ENCODE peak calls at places on chromosome 14, in five cellular contexts. H, C, D, L and Q are unnamed samples.

GRCh38 chr14:68978550-68978911 is 571 bp downstream of the ACTN1 start:
- DNase-seq in H (peak; percentile 51), C (no peak), D (peak; percentile 55), L (peak; percentile 70), Q (no peak)

GRCh38 chr14:67539116-67539515 is 6.0 kb downstream of the PLEKHH1 start:
- DNase-seq in H (no peak), C (no peak), D (no peak), L (no peak), Q (no peak)

GRCh38 chr14:97705976-97706375 is 908.8 kb downstream of the VRK1 start:
- DNase-seq in H (no peak), C (no peak), D (no peak), L (no peak), Q (no peak)

GRCh38 chr14:97416550-97416949 is 619.4 kb downstream of the VRK1 start:
- DNase-seq in H (no peak), C (no peak), D (no peak), L (no peak), Q (no peak)

GRCh38 chr14:88604213-88604612 is 41.4 kb downstream of the ZC3H14 start:
- DNase-seq in H (no peak), C (no peak), D (no peak), L (no peak), Q (no peak)

GRCh38 chr14:99245541-99246511 is 26.2 kb downstream of the BCL11B start:
- DNase-seq in H (no peak), C (no peak), D (no peak), L (no peak), Q (no peak)

GRCh38 chr14:96176811-96177211 is 27.8 kb upstream of the BDKRB2 start:
- DNase-seq in H (peak; percentile 70), C (no peak), D (peak; percentile 99), L (peak; percentile 29), Q (peak; percentile 91)

GRCh38 chr14:53621433-53621832 is 335.2 kb downstream of the BMP4 start:
- DNase-seq in H (no peak), C (no peak), D (no peak), L (no peak), Q (no peak)

GRCh38 chr14:69637503-69638030 is 26.2 kb downstream of the SUSD6 start:
- DNase-seq in H (no peak), C (peak; percentile 90), D (no peak), L (peak; percentile 41), Q (no peak)

GRCh38 chr14:90154110-90154509 is 92.3 kb downstream of the KCNK13 start:
- DNase-seq in H (no peak), C (no peak), D (no peak), L (no peak), Q (no peak)

GRCh38 chr14:61226015-61226654 is 55.0 kb downstream of the TMEM30B start:
- DNase-seq in H (peak; percentile 95), C (no peak), D (peak; percentile 80), L (no peak), Q (no peak)

GRCh38 chr14:105074601-105075053 is 9.4 kb upstream of the GPR132 start:
- DNase-seq in H (no peak), C (peak; percentile 49), D (no peak), L (no peak), Q (no peak)
- H3K4me3 ChIP-seq in H (no peak overlapping the region), C (no peak overlapping the region), D (no peak overlapping the region), L (peak overlapping the region; percentile 6), Q (no peak overlapping the region)

DNA sequence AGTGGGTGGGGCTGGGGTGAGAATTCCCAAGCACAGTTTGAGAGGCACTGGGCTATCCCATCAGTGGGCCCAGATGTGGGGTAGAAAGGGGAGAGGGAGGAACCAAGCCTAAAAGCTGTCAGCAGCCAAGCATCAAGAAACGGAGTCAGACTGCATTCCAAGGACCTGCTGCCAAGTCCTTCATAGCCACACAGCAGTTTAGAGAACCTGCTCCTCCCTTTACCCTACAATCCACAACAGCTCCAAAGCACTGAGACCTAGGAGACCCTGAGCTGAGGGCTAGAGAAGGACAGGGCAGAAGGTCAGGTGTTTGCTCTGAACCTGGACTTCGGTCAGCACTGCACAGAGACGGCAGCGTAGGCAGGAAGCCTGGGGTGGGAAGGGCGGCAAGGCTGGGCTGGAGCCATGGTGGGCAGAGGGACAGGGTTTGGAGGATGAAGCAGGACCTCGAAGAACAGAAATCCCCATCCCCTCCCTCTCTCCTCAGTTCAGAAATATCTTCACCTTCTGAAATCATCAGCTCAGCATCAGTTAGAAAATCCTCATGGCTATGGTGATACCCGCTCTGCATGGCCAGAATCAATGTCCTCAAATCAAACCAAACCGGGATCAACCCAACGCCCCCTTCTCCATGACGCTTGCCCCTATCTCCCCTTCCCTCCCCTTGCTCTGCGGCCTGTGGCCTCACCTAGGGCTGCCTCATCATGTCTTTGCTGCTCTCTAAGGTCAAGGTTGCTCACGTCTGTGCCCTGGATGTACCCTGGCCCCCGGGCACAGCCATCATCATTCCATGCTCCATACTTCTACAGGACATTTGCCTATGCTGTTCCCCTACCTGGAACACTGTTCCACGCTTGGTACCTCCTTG is 12.9 kb upstream of the SERPINA4 start:
- DNase-seq in H (no peak), C (peak; percentile 23), D (no peak), L (no peak), Q (peak; percentile 55)
- TF ChIP-seq CTCF in H (no peak), C (no peak), D (no peak), L (no peak), Q (no peak)

GRCh38 chr14:101819251-101819990 is 57.9 kb downstream of the PPP2R5C start:
- DNase-seq in H (no peak), C (no peak), D (no peak), L (no peak), Q (no peak)

GRCh38 chr14:101821528-101821927 is 60.0 kb downstream of the PPP2R5C start:
- DNase-seq in H (no peak), C (no peak), D (no peak), L (no peak), Q (no peak)

GRCh38 chr14:101823081-101823480 is 61.6 kb downstream of the PPP2R5C start:
- DNase-seq in H (no peak), C (no peak), D (no peak), L (no peak), Q (no peak)

GRCh38 chr14:101817511-101818001 is 56.0 kb downstream of the PPP2R5C start:
- DNase-seq in H (no peak), C (no peak), D (no peak), L (no peak), Q (no peak)

GRCh38 chr14:101820283-101820798 is 58.8 kb downstream of the PPP2R5C start:
- DNase-seq in H (no peak), C (no peak), D (no peak), L (no peak), Q (no peak)
- H3K4me3 ChIP-seq in H (no peak overlapping the region), C (peak overlapping the region; percentile 4), D (no peak overlapping the region), L (no peak overlapping the region), Q (no peak overlapping the region)

GRCh38 chr14:76917759-76918175 is 91.6 kb downstream of the LRRC74A start:
- DNase-seq in H (peak; percentile 21), C (no peak), D (peak; percentile 22), L (peak; percentile 76), Q (peak; percentile 11)

GRCh38 chr14:76918176-76918750 is 92.1 kb downstream of the LRRC74A start:
- DNase-seq in H (peak; percentile 96), C (no peak), D (peak; percentile 96), L (peak; percentile 66), Q (peak; percentile 95)

GRCh38 chr14:76919431-76919810 is 93.2 kb downstream of the LRRC74A start:
- DNase-seq in H (peak; percentile 46), C (no peak), D (no peak), L (no peak), Q (no peak)

GRCh38 chr14:76919811-76920571 is 93.8 kb downstream of the LRRC74A start:
- DNase-seq in H (peak; percentile 91), C (no peak), D (peak; percentile 87), L (peak; percentile 51), Q (peak; percentile 75)

GRCh38 chr14:76918751-76919421 is 92.7 kb downstream of the LRRC74A start:
- DNase-seq in H (peak; percentile 99), C (peak; percentile 86), D (peak; percentile 99), L (peak; percentile 94), Q (peak; percentile 100)
- TF ChIP-seq CTCF in H (no peak), C (no peak), D (peak; percentile 27), L (no peak), Q (peak; percentile 18)

GRCh38 chr14:75047506-75047905 is 3.8 kb downstream of the MLH3 start:
- DNase-seq in H (no peak), C (no peak), D (peak; percentile 45), L (no peak), Q (no peak)

GRCh38 chr14:75046899-75047298 is 4.4 kb downstream of the MLH3 start:
- DNase-seq in H (no peak), C (no peak), D (peak; percentile 19), L (no peak), Q (no peak)

GRCh38 chr14:75049136-75049535 is 2.1 kb downstream of the MLH3 start:
- DNase-seq in H (no peak), C (no peak), D (no peak), L (no peak), Q (no peak)

GRCh38 chr14:75049731-75050201 is 1.5 kb downstream of the MLH3 start:
- DNase-seq in H (no peak), C (no peak), D (peak; percentile 95), L (no peak), Q (peak; percentile 24)

DNA sequence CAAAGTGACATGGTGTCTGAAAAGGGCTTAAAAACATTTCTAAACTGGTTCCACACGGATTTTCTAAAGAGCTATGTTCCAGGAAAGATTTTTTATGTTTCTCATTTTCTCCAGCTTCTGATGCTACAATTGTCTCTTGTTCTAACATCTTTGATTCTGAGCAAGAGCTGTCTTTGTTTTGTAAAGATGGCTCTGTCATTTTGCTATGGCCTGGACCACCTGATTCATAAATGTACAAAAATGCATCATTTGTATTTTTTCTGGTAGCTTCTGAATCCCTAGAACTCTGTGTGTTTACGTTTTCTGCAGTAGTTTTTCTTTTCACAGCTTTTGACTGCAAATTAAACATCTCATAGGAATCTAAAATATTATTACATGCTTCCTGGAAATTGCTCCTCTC is 3.2 kb downstream of the MLH3 start:
- DNase-seq in H (no peak), C (no peak), D (no peak), L (no peak), Q (no peak)
- H3K4me3 ChIP-seq in H (no peak overlapping the region), C (no peak overlapping the region), D (no peak overlapping the region), L (no peak overlapping the region), Q (no peak overlapping the region)

GRCh38 chr14:47332939-47333338 is 342.5 kb downstream of the MDGA2 start:
- DNase-seq in H (no peak), C (no peak), D (no peak), L (no peak), Q (no peak)
- TF ChIP-seq CTCF in H (no peak), C (no peak), D (no peak), L (no peak), Q (no peak)

GRCh38 chr14:91244501-91244901 is at the start of gene GPR68:
- DNase-seq in H (peak; percentile 76), C (no peak), D (peak; percentile 84), L (peak; percentile 53), Q (peak; percentile 81)

GRCh38 chr14:91245029-91245428 is 525 bp upstream of the GPR68 start:
- DNase-seq in H (no peak), C (no peak), D (no peak), L (no peak), Q (no peak)

GRCh38 chr14:91242635-91243034 is 1.9 kb downstream of the GPR68 start:
- DNase-seq in H (no peak), C (no peak), D (no peak), L (no peak), Q (no peak)

GRCh38 chr14:91241848-91242247 is 2.7 kb downstream of the GPR68 start:
- DNase-seq in H (no peak), C (no peak), D (no peak), L (no peak), Q (no peak)

GRCh38 chr14:91243098-91243483 is 1.4 kb downstream of the GPR68 start:
- DNase-seq in H (no peak), C (no peak), D (no peak), L (no peak), Q (no peak)
- H3K4me3 ChIP-seq in H (no peak overlapping the region), C (no peak overlapping the region), D (peak overlapping the region; percentile 46), L (peak overlapping the region; percentile 26), Q (no peak overlapping the region)